ENCODE peak calls at places on chromosomes 3 and 15, in nine cellular contexts. One of them, this sample, is unnamed. For H3K4me1, the result is how much of the 10 kb centered on the place peaks cover.

GRCh38 chr15:36426696-36427095 is 152.7 kb upstream of the CDIN1 start:
- DNase-seq in upper lobe of left lung: no peak
- DNase-seq in suprapubic skin: no peak
- DNase-seq in IMR-90: no peak
- DNase-seq in HCT116: no peak
- DNase-seq in A549: no peak
- DNase-seq in adrenal gland: no peak
- DNase-seq in esophagus muscularis mucosa: no peak
- DNase-seq in HepG2: no peak
- DNase-seq in this sample: no peak

GRCh38 chr15:77676569-77677375 is 44.1 kb upstream of the LINGO1 start:
- DNase-seq in upper lobe of left lung: peak
- DNase-seq in suprapubic skin: no peak
- DNase-seq in IMR-90: no peak
- DNase-seq in HCT116: no peak
- DNase-seq in A549: no peak
- DNase-seq in adrenal gland: no peak
- DNase-seq in esophagus muscularis mucosa: no peak
- DNase-seq in HepG2: no peak
- DNase-seq in this sample: no peak

GRCh38 chr15:58346361-58346760 is 85.4 kb upstream of the LIPC start:
- DNase-seq in upper lobe of left lung: peak
- DNase-seq in suprapubic skin: no peak
- DNase-seq in IMR-90: no peak
- DNase-seq in HCT116: no peak
- DNase-seq in A549: no peak
- DNase-seq in adrenal gland: no peak
- DNase-seq in esophagus muscularis mucosa: peak
- DNase-seq in HepG2: no peak
- DNase-seq in this sample: no peak

GRCh38 chr3:149673393-149673792 is 15.6 kb upstream of the WWTR1 start:
- DNase-seq in upper lobe of left lung: no peak
- DNase-seq in suprapubic skin: no peak
- DNase-seq in IMR-90: peak
- DNase-seq in HCT116: no peak
- DNase-seq in A549: no peak
- DNase-seq in adrenal gland: no peak
- DNase-seq in esophagus muscularis mucosa: no peak
- DNase-seq in HepG2: no peak
- DNase-seq in this sample: no peak

GRCh38 chr3:68620211-68620610 is 312.1 kb downstream of the TAFA4 start:
- DNase-seq in upper lobe of left lung: no peak
- DNase-seq in suprapubic skin: no peak
- DNase-seq in IMR-90: no peak
- DNase-seq in HCT116: no peak
- DNase-seq in A549: no peak
- DNase-seq in adrenal gland: no peak
- DNase-seq in esophagus muscularis mucosa: no peak
- DNase-seq in HepG2: no peak
- DNase-seq in this sample: no peak

GRCh38 chr15:78672285-78673003 is 31.4 kb upstream of the CHRNB4 start:
- DNase-seq in upper lobe of left lung: no peak
- DNase-seq in suprapubic skin: no peak
- DNase-seq in IMR-90: no peak
- DNase-seq in HCT116: no peak
- DNase-seq in A549: no peak
- DNase-seq in adrenal gland: no peak
- DNase-seq in esophagus muscularis mucosa: no peak
- DNase-seq in HepG2: no peak
- DNase-seq in this sample: no peak

GRCh38 chr3:11186771-11187170 is 32.5 kb downstream of the HRH1 start:
- DNase-seq in upper lobe of left lung: no peak
- DNase-seq in suprapubic skin: no peak
- DNase-seq in IMR-90: peak
- DNase-seq in HCT116: no peak
- DNase-seq in A549: no peak
- DNase-seq in adrenal gland: no peak
- DNase-seq in esophagus muscularis mucosa: no peak
- DNase-seq in HepG2: no peak
- DNase-seq in this sample: no peak

GRCh38 chr3:107523361-107524213 is 825 bp downstream of the BBX start:
- DNase-seq in upper lobe of left lung: peak
- DNase-seq in suprapubic skin: peak
- DNase-seq in IMR-90: peak
- DNase-seq in HCT116: no peak
- DNase-seq in A549: no peak
- DNase-seq in adrenal gland: peak
- DNase-seq in esophagus muscularis mucosa: peak
- DNase-seq in HepG2: peak
- DNase-seq in this sample: peak

GRCh38 chr15:84658788-84659411 is 901 bp upstream of the NMB start:
- DNase-seq in upper lobe of left lung: no peak
- DNase-seq in suprapubic skin: no peak
- DNase-seq in IMR-90: no peak
- DNase-seq in HCT116: no peak
- DNase-seq in A549: no peak
- DNase-seq in adrenal gland: no peak
- DNase-seq in esophagus muscularis mucosa: no peak
- DNase-seq in HepG2: no peak
- DNase-seq in this sample: no peak

GRCh38 chr3:154188846-154189245 is 67.7 kb downstream of the ARHGEF26 start:
- DNase-seq in upper lobe of left lung: no peak
- DNase-seq in suprapubic skin: no peak
- DNase-seq in IMR-90: no peak
- DNase-seq in HCT116: no peak
- DNase-seq in A549: no peak
- DNase-seq in adrenal gland: no peak
- DNase-seq in esophagus muscularis mucosa: no peak
- DNase-seq in HepG2: no peak
- DNase-seq in this sample: no peak

GRCh38 chr15:66187271-66187670 is 66.3 kb downstream of the MEGF11 start:
- DNase-seq in upper lobe of left lung: no peak
- DNase-seq in suprapubic skin: no peak
- DNase-seq in IMR-90: no peak
- DNase-seq in HCT116: no peak
- DNase-seq in A549: no peak
- DNase-seq in adrenal gland: no peak
- DNase-seq in esophagus muscularis mucosa: no peak
- DNase-seq in HepG2: no peak
- DNase-seq in this sample: no peak

GRCh38 chr15:95018888-95019545 is 787.7 kb downstream of the MCTP2 start:
- DNase-seq in upper lobe of left lung: no peak
- DNase-seq in suprapubic skin: no peak
- DNase-seq in IMR-90: peak
- DNase-seq in HCT116: no peak
- DNase-seq in A549: no peak
- DNase-seq in adrenal gland: no peak
- DNase-seq in esophagus muscularis mucosa: no peak
- DNase-seq in HepG2: no peak
- DNase-seq in this sample: no peak

GRCh38 chr15:40549894-40550293 is 14.9 kb downstream of the CCDC32 start:
- DNase-seq in upper lobe of left lung: no peak
- DNase-seq in suprapubic skin: peak
- DNase-seq in IMR-90: no peak
- DNase-seq in HCT116: no peak
- DNase-seq in A549: no peak
- DNase-seq in adrenal gland: no peak
- DNase-seq in esophagus muscularis mucosa: no peak
- DNase-seq in HepG2: no peak
- DNase-seq in this sample: no peak

GRCh38 chr3:192372001-192372400 is 355.3 kb downstream of the FGF12 start:
- DNase-seq in upper lobe of left lung: no peak
- DNase-seq in suprapubic skin: no peak
- DNase-seq in IMR-90: no peak
- DNase-seq in HCT116: no peak
- DNase-seq in A549: no peak
- DNase-seq in adrenal gland: no peak
- DNase-seq in esophagus muscularis mucosa: no peak
- DNase-seq in HepG2: no peak
- DNase-seq in this sample: no peak

GRCh38 chr15:35019401-35020327 is 31.6 kb upstream of the ZNF770 start:
- DNase-seq in upper lobe of left lung: no peak
- DNase-seq in suprapubic skin: no peak
- DNase-seq in IMR-90: peak
- DNase-seq in HCT116: peak
- DNase-seq in A549: no peak
- DNase-seq in adrenal gland: peak
- DNase-seq in esophagus muscularis mucosa: no peak
- DNase-seq in HepG2: no peak
- DNase-seq in this sample: peak

GRCh38 chr3:9439331-9439730 is 41.9 kb downstream of the SETD5 start:
- DNase-seq in upper lobe of left lung: no peak
- DNase-seq in suprapubic skin: no peak
- DNase-seq in IMR-90: peak
- DNase-seq in HCT116: no peak
- DNase-seq in A549: no peak
- DNase-seq in adrenal gland: no peak
- DNase-seq in esophagus muscularis mucosa: no peak
- DNase-seq in HepG2: no peak
- DNase-seq in this sample: no peak

DNA sequence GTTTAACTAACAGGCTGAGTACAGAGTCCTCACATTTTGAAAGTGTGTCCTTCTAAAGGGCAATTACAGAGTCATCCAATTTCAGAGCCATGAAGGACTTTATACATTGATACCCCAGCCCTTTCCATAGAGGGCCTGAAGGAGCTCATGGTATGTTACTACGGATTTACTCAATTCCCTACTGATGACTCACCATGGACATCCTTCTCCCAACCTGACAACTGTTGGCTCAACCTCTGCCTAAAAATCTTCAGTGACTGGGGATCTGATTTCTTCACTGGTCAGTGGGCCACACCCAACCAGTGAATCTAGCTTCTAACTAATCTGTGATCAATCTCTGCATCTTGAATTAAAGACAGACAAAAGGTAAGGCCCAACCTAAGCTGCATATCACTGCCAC is 963.4 kb upstream of the CFAP20DC start:
- DNase-seq in upper lobe of left lung: no peak
- DNase-seq in suprapubic skin: no peak
- DNase-seq in IMR-90: no peak
- DNase-seq in HCT116: no peak
- DNase-seq in A549: no peak
- DNase-seq in adrenal gland: no peak
- DNase-seq in esophagus muscularis mucosa: no peak
- DNase-seq in HepG2: no peak
- DNase-seq in this sample: no peak
- H3K4me1 ChIP-seq in upper lobe of left lung: under half
- H3K4me1 ChIP-seq in suprapubic skin: under half
- H3K4me1 ChIP-seq in IMR-90: under half
- H3K4me1 ChIP-seq in HCT116: under half
- H3K4me1 ChIP-seq in A549: under half
- H3K4me1 ChIP-seq in adrenal gland: under half
- H3K4me1 ChIP-seq in esophagus muscularis mucosa: under half
- H3K4me1 ChIP-seq in HepG2: under half
- H3K4me1 ChIP-seq in this sample: under half

DNA sequence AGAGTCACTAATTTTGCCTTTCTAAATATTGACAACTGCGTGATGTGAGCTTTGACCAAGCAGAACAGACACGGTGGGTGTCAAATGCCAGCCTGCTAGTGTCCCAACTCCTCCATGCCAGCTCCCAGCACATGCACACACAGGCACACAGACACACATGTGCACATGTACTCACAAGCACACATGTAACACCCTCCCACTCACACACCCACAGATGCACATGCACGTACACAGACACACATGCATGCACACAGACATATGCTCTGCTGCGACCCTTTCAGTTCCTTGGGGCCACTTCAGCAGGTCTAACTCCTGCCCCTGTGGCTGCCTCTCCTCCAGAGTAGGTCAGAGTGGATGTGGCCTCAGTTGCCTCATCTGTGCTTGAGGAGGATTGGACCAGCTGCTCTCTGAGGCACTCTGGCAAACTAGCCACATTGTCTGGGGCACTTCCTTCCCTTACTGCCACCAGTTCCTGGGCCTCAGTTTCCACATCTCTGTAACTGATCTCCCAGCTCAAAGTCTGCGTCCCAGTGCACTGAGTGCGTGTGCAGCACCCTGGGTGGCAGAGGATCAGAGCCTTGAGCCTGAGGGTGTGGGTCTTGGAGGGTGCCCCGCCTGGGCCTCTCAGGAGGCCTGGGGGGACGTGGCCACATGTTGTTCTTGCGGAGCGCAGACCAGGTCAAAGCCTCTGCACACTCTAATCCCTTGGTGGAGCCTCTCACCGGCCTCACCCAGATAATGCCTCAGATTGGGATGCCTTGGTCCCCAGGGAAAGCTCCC is 55.0 kb upstream of the PRR23E start:
- DNase-seq in upper lobe of left lung: no peak
- DNase-seq in suprapubic skin: no peak
- DNase-seq in IMR-90: no peak
- DNase-seq in HCT116: no peak
- DNase-seq in A549: no peak
- DNase-seq in adrenal gland: no peak
- DNase-seq in esophagus muscularis mucosa: no peak
- DNase-seq in HepG2: no peak
- DNase-seq in this sample: no peak
- H3K4me3 ChIP-seq in upper lobe of left lung: no peak
- H3K4me3 ChIP-seq in suprapubic skin: no peak
- H3K4me3 ChIP-seq in IMR-90: no peak
- H3K4me3 ChIP-seq in HCT116: no peak
- H3K4me3 ChIP-seq in A549: no peak
- H3K4me3 ChIP-seq in adrenal gland: no peak
- H3K4me3 ChIP-seq in esophagus muscularis mucosa: no peak
- H3K4me3 ChIP-seq in HepG2: no peak
- H3K4me3 ChIP-seq in this sample: no peak

GRCh38 chr3:142907996-142908395 is 19.1 kb upstream of the PCOLCE2 start:
- DNase-seq in upper lobe of left lung: no peak
- DNase-seq in suprapubic skin: no peak
- DNase-seq in IMR-90: no peak
- DNase-seq in HCT116: no peak
- DNase-seq in A549: no peak
- DNase-seq in adrenal gland: no peak
- DNase-seq in esophagus muscularis mucosa: no peak
- DNase-seq in HepG2: no peak
- DNase-seq in this sample: no peak
- TF ChIP-seq POLR2A in upper lobe of left lung: no peak
- TF ChIP-seq POLR2A in suprapubic skin: no peak
- TF ChIP-seq POLR2A in IMR-90: no peak
- TF ChIP-seq POLR2A in HCT116: no peak
- TF ChIP-seq POLR2A in A549: no peak
- TF ChIP-seq POLR2A in adrenal gland: no peak
- TF ChIP-seq POLR2A in esophagus muscularis mucosa: no peak
- TF ChIP-seq POLR2A in HepG2: no peak
- TF ChIP-seq POLR2A in this sample: no peak

GRCh38 chr3:19967812-19968211 is 20.9 kb downstream of the RAB5A start:
- DNase-seq in upper lobe of left lung: no peak
- DNase-seq in suprapubic skin: no peak
- DNase-seq in IMR-90: no peak
- DNase-seq in HCT116: no peak
- DNase-seq in A549: no peak
- DNase-seq in adrenal gland: no peak
- DNase-seq in esophagus muscularis mucosa: no peak
- DNase-seq in HepG2: no peak
- DNase-seq in this sample: no peak

GRCh38 chr3:19967208-19967607 is 20.3 kb downstream of the RAB5A start:
- DNase-seq in upper lobe of left lung: no peak
- DNase-seq in suprapubic skin: no peak
- DNase-seq in IMR-90: no peak
- DNase-seq in HCT116: no peak
- DNase-seq in A549: no peak
- DNase-seq in adrenal gland: no peak
- DNase-seq in esophagus muscularis mucosa: no peak
- DNase-seq in HepG2: no peak
- DNase-seq in this sample: no peak

GRCh38 chr3:19972056-19972455 is 25.2 kb downstream of the RAB5A start:
- DNase-seq in upper lobe of left lung: no peak
- DNase-seq in suprapubic skin: no peak
- DNase-seq in IMR-90: peak
- DNase-seq in HCT116: no peak
- DNase-seq in A549: no peak
- DNase-seq in adrenal gland: no peak
- DNase-seq in esophagus muscularis mucosa: no peak
- DNase-seq in HepG2: no peak
- DNase-seq in this sample: no peak

GRCh38 chr3:19970289-19970688 is 23.4 kb downstream of the RAB5A start:
- DNase-seq in upper lobe of left lung: no peak
- DNase-seq in suprapubic skin: no peak
- DNase-seq in IMR-90: no peak
- DNase-seq in HCT116: no peak
- DNase-seq in A549: no peak
- DNase-seq in adrenal gland: no peak
- DNase-seq in esophagus muscularis mucosa: no peak
- DNase-seq in HepG2: no peak
- DNase-seq in this sample: no peak
- H3K4me1 ChIP-seq in upper lobe of left lung: under half
- H3K4me1 ChIP-seq in suprapubic skin: under half
- H3K4me1 ChIP-seq in IMR-90: under half
- H3K4me1 ChIP-seq in HCT116: under half
- H3K4me1 ChIP-seq in A549: under half
- H3K4me1 ChIP-seq in adrenal gland: under half
- H3K4me1 ChIP-seq in esophagus muscularis mucosa: under half
- H3K4me1 ChIP-seq in HepG2: under half
- H3K4me1 ChIP-seq in this sample: under half

This sample was measured in uterus.